ENCODE peak calls at places on chromosomes 3 and 15, in seven cellular contexts. One of them, this sample, is unnamed.

GRCh38 chr3:179949428-179949827 is 87.3 kb downstream of the PEX5L start:
- DNase-seq in Kasumi-1: no peak
- DNase-seq in NCI-H1092 treated with DMSO at 0.1 percent for 48 hours: peak
- DNase-seq in heart right ventricle: no peak
- DNase-seq in sigmoid colon: no peak
- DNase-seq in astrocyte: no peak
- DNase-seq in NCI-H2081: peak
- DNase-seq in this sample: no peak

GRCh38 chr3:125042725-125043406 is 12.9 kb downstream of the HEG1 start:
- DNase-seq in Kasumi-1: no peak
- DNase-seq in NCI-H1092 treated with DMSO at 0.1 percent for 48 hours: no peak
- DNase-seq in heart right ventricle: peak
- DNase-seq in sigmoid colon: peak
- DNase-seq in astrocyte: no peak
- DNase-seq in NCI-H2081: no peak
- DNase-seq in this sample: no peak

GRCh38 chr3:184259878-184260570 is 1.3 kb downstream of the CAMK2N2 start:
- DNase-seq in Kasumi-1: peak
- DNase-seq in NCI-H1092 treated with DMSO at 0.1 percent for 48 hours: peak
- DNase-seq in heart right ventricle: peak
- DNase-seq in sigmoid colon: no peak
- DNase-seq in astrocyte: no peak
- DNase-seq in NCI-H2081: peak
- DNase-seq in this sample: peak

GRCh38 chr3:43273429-43273828 is 12.9 kb upstream of the SNRK start:
- DNase-seq in Kasumi-1: no peak
- DNase-seq in NCI-H1092 treated with DMSO at 0.1 percent for 48 hours: no peak
- DNase-seq in heart right ventricle: no peak
- DNase-seq in sigmoid colon: no peak
- DNase-seq in astrocyte: no peak
- DNase-seq in NCI-H2081: no peak
- DNase-seq in this sample: no peak

GRCh38 chr3:180913582-180914404 is 1.3 kb downstream of the FXR1 start:
- DNase-seq in Kasumi-1: no peak
- DNase-seq in NCI-H1092 treated with DMSO at 0.1 percent for 48 hours: no peak
- DNase-seq in heart right ventricle: no peak
- DNase-seq in sigmoid colon: no peak
- DNase-seq in astrocyte: peak
- DNase-seq in NCI-H2081: no peak
- DNase-seq in this sample: no peak

GRCh38 chr3:106678657-106679390 is 698.4 kb upstream of the CCDC54 start:
- DNase-seq in Kasumi-1: no peak
- DNase-seq in NCI-H1092 treated with DMSO at 0.1 percent for 48 hours: peak
- DNase-seq in heart right ventricle: no peak
- DNase-seq in sigmoid colon: no peak
- DNase-seq in astrocyte: no peak
- DNase-seq in NCI-H2081: no peak
- DNase-seq in this sample: no peak

GRCh38 chr3:195753609-195754008 is 32.8 kb downstream of the MUC20 start:
- DNase-seq in Kasumi-1: no peak
- DNase-seq in NCI-H1092 treated with DMSO at 0.1 percent for 48 hours: no peak
- DNase-seq in heart right ventricle: no peak
- DNase-seq in sigmoid colon: no peak
- DNase-seq in astrocyte: no peak
- DNase-seq in NCI-H2081: no peak
- DNase-seq in this sample: no peak

GRCh38 chr3:73500321-73500720 is 124.4 kb downstream of the PDZRN3 start:
- DNase-seq in Kasumi-1: no peak
- DNase-seq in NCI-H1092 treated with DMSO at 0.1 percent for 48 hours: no peak
- DNase-seq in heart right ventricle: no peak
- DNase-seq in sigmoid colon: no peak
- DNase-seq in astrocyte: peak
- DNase-seq in NCI-H2081: no peak
- DNase-seq in this sample: no peak

GRCh38 chr15:60328852-60329443 is 68.8 kb downstream of the ANXA2 start:
- DNase-seq in Kasumi-1: peak
- DNase-seq in NCI-H1092 treated with DMSO at 0.1 percent for 48 hours: peak
- DNase-seq in heart right ventricle: no peak
- DNase-seq in sigmoid colon: no peak
- DNase-seq in astrocyte: no peak
- DNase-seq in NCI-H2081: no peak
- DNase-seq in this sample: peak

GRCh38 chr15:31032959-31033358 is 41.5 kb upstream of the MTMR10 start:
- DNase-seq in Kasumi-1: no peak
- DNase-seq in NCI-H1092 treated with DMSO at 0.1 percent for 48 hours: no peak
- DNase-seq in heart right ventricle: no peak
- DNase-seq in sigmoid colon: no peak
- DNase-seq in astrocyte: peak
- DNase-seq in NCI-H2081: no peak
- DNase-seq in this sample: no peak

GRCh38 chr3:4413467-4413866 is 53.6 kb downstream of the SUMF1 start:
- DNase-seq in Kasumi-1: no peak
- DNase-seq in NCI-H1092 treated with DMSO at 0.1 percent for 48 hours: no peak
- DNase-seq in heart right ventricle: no peak
- DNase-seq in sigmoid colon: no peak
- DNase-seq in astrocyte: peak
- DNase-seq in NCI-H2081: no peak
- DNase-seq in this sample: no peak

GRCh38 chr3:125916376-125916978 is 52.5 kb upstream of the ROPN1B start:
- DNase-seq in Kasumi-1: peak
- DNase-seq in NCI-H1092 treated with DMSO at 0.1 percent for 48 hours: peak
- DNase-seq in heart right ventricle: peak
- DNase-seq in sigmoid colon: no peak
- DNase-seq in astrocyte: peak
- DNase-seq in NCI-H2081: peak
- DNase-seq in this sample: peak

GRCh38 chr3:134471521-134472193 is 14.1 kb downstream of the ANAPC13 start:
- DNase-seq in Kasumi-1: no peak
- DNase-seq in NCI-H1092 treated with DMSO at 0.1 percent for 48 hours: no peak
- DNase-seq in heart right ventricle: no peak
- DNase-seq in sigmoid colon: no peak
- DNase-seq in astrocyte: peak
- DNase-seq in NCI-H2081: no peak
- DNase-seq in this sample: no peak

GRCh38 chr15:55834331-55834730 is 91.4 kb upstream of the PRTG start:
- DNase-seq in Kasumi-1: no peak
- DNase-seq in NCI-H1092 treated with DMSO at 0.1 percent for 48 hours: no peak
- DNase-seq in heart right ventricle: no peak
- DNase-seq in sigmoid colon: no peak
- DNase-seq in astrocyte: peak
- DNase-seq in NCI-H2081: no peak
- DNase-seq in this sample: no peak

GRCh38 chr3:119034256-119035013 is at the start of gene IGSF11:
- DNase-seq in Kasumi-1: peak
- DNase-seq in NCI-H1092 treated with DMSO at 0.1 percent for 48 hours: peak
- DNase-seq in heart right ventricle: peak
- DNase-seq in sigmoid colon: peak
- DNase-seq in astrocyte: peak
- DNase-seq in NCI-H2081: peak
- DNase-seq in this sample: peak

GRCh38 chr3:71076361-71076997 is 507.0 kb downstream of the FOXP1 start:
- DNase-seq in Kasumi-1: no peak
- DNase-seq in NCI-H1092 treated with DMSO at 0.1 percent for 48 hours: no peak
- DNase-seq in heart right ventricle: no peak
- DNase-seq in sigmoid colon: no peak
- DNase-seq in astrocyte: no peak
- DNase-seq in NCI-H2081: no peak
- DNase-seq in this sample: no peak

GRCh38 chr3:16290007-16290826 is 25.2 kb downstream of the OXNAD1 start:
- DNase-seq in Kasumi-1: peak
- DNase-seq in NCI-H1092 treated with DMSO at 0.1 percent for 48 hours: peak
- DNase-seq in heart right ventricle: no peak
- DNase-seq in sigmoid colon: no peak
- DNase-seq in astrocyte: no peak
- DNase-seq in NCI-H2081: peak
- DNase-seq in this sample: peak

GRCh38 chr15:90142216-90143175 is 40.2 kb upstream of the IDH2 start:
- DNase-seq in Kasumi-1: peak
- DNase-seq in NCI-H1092 treated with DMSO at 0.1 percent for 48 hours: no peak
- DNase-seq in heart right ventricle: no peak
- DNase-seq in sigmoid colon: no peak
- DNase-seq in astrocyte: no peak
- DNase-seq in NCI-H2081: no peak
- DNase-seq in this sample: no peak

GRCh38 chr3:186931487-186932280 is 1.4 kb downstream of the ST6GAL1 start:
- DNase-seq in Kasumi-1: peak
- DNase-seq in NCI-H1092 treated with DMSO at 0.1 percent for 48 hours: peak
- DNase-seq in heart right ventricle: peak
- DNase-seq in sigmoid colon: no peak
- DNase-seq in astrocyte: peak
- DNase-seq in NCI-H2081: no peak
- DNase-seq in this sample: peak

GRCh38 chr3:73729969-73730440 is 105.3 kb upstream of the PDZRN3 start:
- DNase-seq in Kasumi-1: peak
- DNase-seq in NCI-H1092 treated with DMSO at 0.1 percent for 48 hours: no peak
- DNase-seq in heart right ventricle: no peak
- DNase-seq in sigmoid colon: peak
- DNase-seq in astrocyte: no peak
- DNase-seq in NCI-H2081: no peak
- DNase-seq in this sample: peak

GRCh38 chr15:40782609-40783227 is 12.9 kb downstream of the C15orf62 start:
- DNase-seq in Kasumi-1: peak
- DNase-seq in NCI-H1092 treated with DMSO at 0.1 percent for 48 hours: peak
- DNase-seq in heart right ventricle: peak
- DNase-seq in sigmoid colon: no peak
- DNase-seq in astrocyte: no peak
- DNase-seq in NCI-H2081: peak
- DNase-seq in this sample: peak